ENCODE peak calls at places on chromosomes 4 and X, in seven cellular contexts. C is endothelial cell of umbilical vein, L is endothelial cell, Z is tibial artery, K is right lobe of liver, I is MCF 10A, E is glutamatergic neuron. B is an unnamed sample.

GRCh38 chr4:153541426-153542096 is 75.4 kb downstream of the TMEM131L start:
- DNase-seq in C (no peak), L (no peak), Z (no peak), K (no peak), I (peak; percentile 13), E (no peak), B (no peak)

GRCh38 chr4:151218343-151218742 is 58.6 kb upstream of the PRSS48 start:
- DNase-seq in C (peak; percentile 45), L (no peak), Z (no peak), K (no peak), I (peak; percentile 52), E (no peak), B (no peak)

GRCh38 chrX:19629541-19629940 is 114.2 kb upstream of the MAP3K15 start:
- DNase-seq in C (no peak), L (no peak), Z (no peak), K (no peak), I (no peak), E (no peak), B (no peak)

GRCh38 chr4:73127839-73128448 is 58.4 kb upstream of the COX18 start:
- DNase-seq in C (peak; percentile 17), L (no peak), Z (no peak), K (no peak), I (peak; percentile 22), E (peak; percentile 22), B (no peak)

GRCh38 chr4:5638316-5638715 is 70.0 kb downstream of the EVC2 start:
- DNase-seq in C (no peak), L (no peak), Z (no peak), K (no peak), I (no peak), E (no peak), B (no peak)

GRCh38 chr4:54842226-54843055 is 184.7 kb downstream of the KIT start:
- DNase-seq in C (no peak), L (no peak), Z (no peak), K (no peak), I (no peak), E (no peak), B (no peak)

GRCh38 chrX:136209016-136209738 is 42.0 kb downstream of the MAP7D3 start:
- DNase-seq in C (peak; percentile 55), L (peak; percentile 34), Z (peak; percentile 58), K (peak; percentile 58), I (peak; percentile 38), E (peak; percentile 58), B (no peak)

GRCh38 chrX:15202458-15203177 is 67.3 kb downstream of the ASB9 start:
- DNase-seq in C (no peak), L (no peak), Z (no peak), K (no peak), I (peak; percentile 27), E (no peak), B (no peak)

GRCh38 chrX:71151366-71151765 is 6.7 kb downstream of the NLGN3 start:
- DNase-seq in C (no peak), L (no peak), Z (no peak), K (no peak), I (no peak), E (no peak), B (no peak)

DNA sequence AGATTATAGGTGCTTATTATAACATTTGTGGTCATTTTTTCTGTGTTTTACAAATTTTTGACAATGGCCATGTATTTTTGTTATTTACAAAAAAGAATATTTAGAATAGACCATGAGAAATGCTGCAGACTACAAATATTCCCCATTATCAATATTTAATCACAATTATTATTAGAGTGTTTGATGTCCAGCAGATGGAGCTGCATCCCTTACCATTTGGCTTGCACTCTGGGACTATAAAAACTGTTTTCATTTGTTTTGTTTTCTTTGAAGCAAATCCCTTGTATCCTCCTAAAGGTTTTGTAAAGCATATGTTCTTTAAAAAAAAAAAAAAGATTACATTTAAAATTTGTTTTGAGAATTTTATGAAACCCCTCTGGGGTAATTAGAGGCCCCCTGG is 85.6 kb upstream of the CXorf66 start:
- DNase-seq in C (no peak), L (no peak), Z (no peak), K (no peak), I (peak; percentile 35), E (no peak), B (no peak)
- TF ChIP-seq CTCF in C (peak; percentile 2), L (peak; percentile 19), Z (no peak), K (peak; percentile 45), I (peak; percentile 34), E (peak; percentile 33), B (no peak)

DNA sequence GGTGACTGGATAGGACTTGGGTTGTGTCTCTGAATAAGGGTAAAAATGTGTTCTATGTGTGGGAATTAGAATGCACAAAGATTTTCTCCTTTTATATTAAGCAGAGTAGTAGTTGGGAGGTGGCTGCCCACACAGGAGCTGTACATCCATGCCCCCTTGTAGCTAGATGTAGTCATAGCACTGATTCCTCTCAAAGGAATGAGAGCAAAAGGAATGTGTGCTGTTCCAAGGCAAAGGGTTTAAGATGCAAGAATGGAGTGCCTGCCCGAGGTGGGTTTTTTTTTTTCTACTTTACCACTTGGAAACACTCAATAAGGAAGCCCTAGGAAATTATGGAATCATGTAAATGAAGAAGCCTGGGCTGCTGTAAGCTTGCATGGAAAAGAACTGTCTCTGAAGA is 2183.2 kb upstream of the AGA start:
- DNase-seq in C (no peak), L (no peak), Z (no peak), K (no peak), I (peak; percentile 25), E (no peak), B (no peak)
- TF ChIP-seq CTCF in C (no peak), L (no peak), Z (no peak), K (no peak), I (peak; percentile 10), E (no peak), B (no peak)

DNA sequence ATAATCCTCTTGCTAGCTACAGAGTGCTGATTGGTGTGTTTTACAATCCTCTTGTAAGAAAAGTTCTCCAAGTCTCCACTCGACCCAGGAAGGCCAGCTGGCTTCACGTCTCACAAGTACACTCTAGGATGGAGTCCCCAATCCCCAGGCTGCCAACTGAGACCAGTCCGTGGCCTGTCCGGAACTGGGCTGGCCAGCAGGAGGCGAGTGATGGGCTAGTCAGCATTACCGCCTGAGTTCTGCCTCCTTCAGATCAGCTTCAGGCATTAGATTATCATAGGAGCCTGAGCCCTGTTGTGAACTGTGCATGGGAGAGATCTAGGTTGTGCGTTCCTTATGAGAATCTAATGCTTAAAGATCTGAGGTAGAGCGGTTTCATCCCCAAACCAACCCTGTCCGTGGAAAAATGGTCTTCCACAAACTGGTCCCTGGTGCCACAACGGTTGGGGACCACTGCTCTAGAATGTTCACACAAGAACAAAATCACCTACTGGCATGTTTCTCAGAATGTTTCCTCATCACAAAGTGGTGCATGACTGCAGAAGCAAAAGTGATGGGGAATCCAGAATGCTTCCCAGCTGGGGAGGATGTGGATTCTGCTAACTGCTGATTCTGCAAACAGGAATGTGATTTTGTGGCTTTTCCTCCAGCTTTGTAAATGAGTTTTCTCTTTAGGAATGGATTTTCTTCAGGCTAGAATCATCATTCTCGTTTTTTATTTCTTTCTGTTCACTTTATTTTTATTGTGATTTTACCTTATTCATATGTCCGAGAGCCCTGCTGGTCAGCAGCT is 40.9 kb downstream of the SEPTIN11 start:
- DNase-seq in C (no peak), L (no peak), Z (no peak), K (no peak), I (no peak), E (no peak), B (no peak)
- TF ChIP-seq CTCF in C (no peak), L (no peak), Z (no peak), K (no peak), I (no peak), E (no peak), B (no peak)

DNA sequence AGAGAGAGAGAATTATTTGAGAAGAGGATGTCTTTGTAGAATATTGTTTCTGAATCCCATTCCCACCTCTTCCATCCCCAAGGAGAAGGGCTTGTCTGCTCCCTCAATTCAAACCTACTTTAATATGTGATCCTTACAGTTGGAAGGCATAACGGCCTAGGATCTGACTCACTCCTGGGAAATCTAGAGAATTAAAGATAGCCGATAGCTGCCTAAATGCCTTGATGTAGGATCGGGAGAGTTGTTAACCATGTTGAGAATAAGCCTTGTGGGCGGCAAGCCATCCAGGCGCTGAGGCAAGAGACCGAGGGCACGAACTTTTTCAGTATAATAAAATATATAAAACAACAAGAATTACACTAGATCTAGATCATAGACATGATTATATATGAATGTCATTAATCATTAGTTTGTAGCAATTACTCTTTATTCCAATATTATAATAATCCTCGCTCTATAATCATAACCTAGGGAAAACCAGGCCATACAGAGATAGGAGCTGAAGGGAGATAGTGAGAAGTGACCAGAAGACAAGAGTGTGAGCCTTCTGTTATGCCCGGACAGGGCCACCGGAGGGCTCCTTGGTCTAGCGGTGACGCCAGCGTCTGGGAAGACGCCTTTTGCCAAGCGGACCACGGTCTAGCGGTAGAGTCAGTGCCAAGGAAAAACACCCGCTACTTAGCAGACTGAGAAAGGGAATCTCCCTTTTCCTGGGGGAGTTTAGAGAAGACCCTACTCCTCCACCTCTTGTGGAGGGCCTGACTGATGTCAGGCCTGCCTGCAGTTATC is 13.5 kb downstream of the EMCN start:
- DNase-seq in C (no peak), L (no peak), Z (no peak), K (no peak), I (no peak), E (peak; percentile 15), B (no peak)
- TF ChIP-seq CTCF in C (no peak), L (no peak), Z (no peak), K (no peak), I (no peak), E (no peak), B (no peak)

DNA sequence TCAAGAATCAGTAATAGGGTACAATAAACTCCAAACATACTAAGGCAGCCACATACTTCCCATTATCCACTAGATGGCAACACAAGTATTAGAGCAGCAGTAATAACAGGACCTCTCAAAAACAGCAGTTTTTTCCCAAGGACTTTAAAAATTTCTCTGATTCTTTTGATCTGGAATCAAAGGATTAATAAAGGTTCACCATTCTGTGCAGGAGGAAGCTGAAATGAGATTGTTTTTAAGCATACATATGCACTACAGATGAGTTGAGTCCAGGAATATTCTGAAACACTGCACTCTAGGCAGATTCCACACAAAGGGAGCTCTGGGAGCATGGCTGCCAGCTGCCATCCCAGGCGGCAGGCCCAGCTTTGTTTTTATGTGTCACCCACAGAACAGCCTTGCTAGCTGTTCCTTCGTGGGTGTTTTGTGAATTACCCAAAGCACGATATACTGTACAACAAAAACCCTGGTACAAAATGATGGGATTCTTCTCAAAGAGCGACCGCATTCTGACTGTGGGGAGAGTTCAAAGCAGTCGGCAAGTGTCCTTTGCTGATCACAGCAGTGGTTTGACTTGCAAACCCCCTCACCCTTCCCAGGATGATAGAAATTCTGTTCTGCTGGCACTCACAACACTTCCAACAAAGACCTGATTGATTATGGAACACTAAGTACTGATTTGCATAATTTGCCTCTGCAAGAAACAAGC is 61.0 kb downstream of the STX18 start:
- DNase-seq in C (peak; percentile 13), L (no peak), Z (no peak), K (no peak), I (no peak), E (peak; percentile 35), B (no peak)
- TF ChIP-seq CTCF in C (peak; percentile 19), L (no peak), Z (peak; percentile 13), K (peak; percentile 44), I (peak; percentile 13), E (peak; percentile 43), B (no peak)